ENCODE peak calls at places on chromosomes 6 and 20, in four cellular contexts. T, H, Q and K are unnamed samples.

GRCh38 chr6:166910601-166911000 is 45.7 kb downstream of the RNASET2 start:
- DNase-seq in T (no peak), H (peak), Q (peak), K (no peak)

GRCh38 chr6:40852667-40853383 is 186.2 kb downstream of the UNC5CL start:
- DNase-seq in T (no peak), H (peak), Q (no peak), K (peak)

GRCh38 chr20:33392016-33392415 is 9.3 kb downstream of the CDK5RAP1 start:
- DNase-seq in T (no peak), H (no peak), Q (peak), K (no peak)

GRCh38 chr20:35791823-35792222 is 20.0 kb downstream of the PHF20 start:
- DNase-seq in T (no peak), H (no peak), Q (peak), K (no peak)

GRCh38 chr20:13922241-13922640 is 68.2 kb downstream of the SEL1L2 start:
- DNase-seq in T (no peak), H (no peak), Q (no peak), K (no peak)

GRCh38 chr6:52390361-52390727 is 28.4 kb downstream of the PAQR8 start:
- DNase-seq in T (peak), H (peak), Q (peak), K (peak)

GRCh38 chr20:62048346-62048761 is 17.3 kb downstream of the TAF4 start:
- DNase-seq in T (no peak), H (no peak), Q (no peak), K (no peak)

GRCh38 chr6:53906842-53907241 is 112.0 kb downstream of the LRRC1 start:
- DNase-seq in T (no peak), H (no peak), Q (peak), K (no peak)

GRCh38 chr20:61271273-61272221 is 19.5 kb downstream of the CDH4 start:
- DNase-seq in T (no peak), H (no peak), Q (no peak), K (no peak)

GRCh38 chr6:36662380-36662779 is 16.1 kb upstream of the CDKN1A start:
- DNase-seq in T (no peak), H (no peak), Q (no peak), K (no peak)

GRCh38 chr6:28838289-28838633 is 85.5 kb downstream of the TRIM27 start:
- DNase-seq in T (peak), H (peak), Q (peak), K (peak)
- H3K9ac ChIP-seq in T (no peak), H (peak), Q (no peak), K (peak)

GRCh38 chr6:90295854-90296345 is 743 bp downstream of the BACH2 start:
- DNase-seq in T (no peak), H (peak), Q (peak), K (no peak)

GRCh38 chr6:90294989-90295853 is 1.4 kb downstream of the BACH2 start:
- DNase-seq in T (no peak), H (peak), Q (peak), K (no peak)

GRCh38 chr6:90293319-90293937 is 3.2 kb downstream of the BACH2 start:
- DNase-seq in T (no peak), H (no peak), Q (peak), K (no peak)

GRCh38 chr6:90294008-90294511 is 2.6 kb downstream of the BACH2 start:
- DNase-seq in T (no peak), H (no peak), Q (no peak), K (no peak)

GRCh38 chr6:90294614-90294988 is 2.0 kb downstream of the BACH2 start:
- DNase-seq in T (no peak), H (no peak), Q (no peak), K (no peak)
- TF ChIP-seq BHLHE40 in T (no peak), H (no peak), Q (no peak), K (no peak)

DNA sequence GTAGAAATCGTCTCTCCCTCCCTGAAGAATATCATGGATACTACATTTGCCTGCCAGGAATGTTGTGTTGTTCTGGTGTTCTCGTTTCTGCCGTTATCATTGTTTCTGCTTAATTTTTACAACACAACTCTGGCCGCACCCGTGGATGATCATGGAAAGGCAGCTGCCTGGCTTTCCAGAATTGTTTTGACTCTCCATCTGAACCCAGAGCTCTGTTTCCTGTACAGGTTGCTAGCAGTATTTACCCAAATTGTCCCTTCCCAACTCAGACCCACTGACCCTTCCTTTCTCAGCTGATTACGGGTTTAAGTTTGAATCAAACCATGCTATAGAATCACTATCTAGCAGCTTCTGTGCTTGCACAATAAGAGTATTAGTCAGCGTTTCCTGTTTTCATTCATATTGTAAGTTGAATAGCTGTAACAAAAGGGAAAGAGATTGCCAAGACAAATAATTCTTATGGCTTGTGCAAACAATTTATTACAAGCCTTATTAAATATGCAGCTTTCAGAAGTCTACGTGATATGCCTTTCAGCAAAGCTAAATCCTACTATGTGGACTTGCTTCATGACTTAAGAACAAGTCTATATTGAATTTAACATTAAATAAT is 139.0 kb downstream of the MTHFD1L start:
- DNase-seq in T (no peak), H (no peak), Q (peak), K (peak)
- H3K9ac ChIP-seq in T (no peak), H (no peak), Q (peak), K (no peak)

DNA sequence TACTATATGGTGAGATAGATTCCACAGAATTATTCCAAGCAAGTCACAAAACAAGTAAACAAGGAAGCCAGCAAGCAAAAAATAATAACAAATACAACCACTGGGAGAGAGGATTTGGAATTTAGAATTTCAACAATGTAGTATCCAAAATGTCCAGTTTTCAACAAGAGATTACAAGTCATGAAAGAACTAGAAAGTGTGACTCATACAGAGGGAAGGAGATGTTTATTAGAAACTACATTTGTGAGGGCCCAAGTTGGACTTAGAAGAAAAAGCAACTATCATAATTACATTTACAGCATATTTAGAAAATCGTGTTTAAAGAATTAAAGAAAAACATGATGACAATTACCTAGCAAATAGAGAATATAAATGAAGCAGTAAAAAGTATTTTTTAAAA is 494.6 kb upstream of the ID4 start:
- DNase-seq in T (no peak), H (no peak), Q (no peak), K (no peak)
- TF ChIP-seq BHLHE40 in T (no peak), H (no peak), Q (no peak), K (no peak)

GRCh38 chr6:31952140-31952805 is 6.4 kb downstream of the CFB start:
- DNase-seq in T (no peak), H (peak), Q (peak), K (peak)

GRCh38 chr6:31956796-31957195 is 2.0 kb downstream of the NELFE start:
- DNase-seq in T (no peak), H (no peak), Q (no peak), K (no peak)

GRCh38 chr6:31949926-31950548 is 4.1 kb downstream of the CFB start:
- DNase-seq in T (no peak), H (no peak), Q (no peak), K (no peak)

GRCh38 chr6:31954511-31954910 is 4.3 kb downstream of the NELFE start:
- DNase-seq in T (no peak), H (no peak), Q (no peak), K (no peak)

GRCh38 chr6:31952890-31953289 is 5.9 kb downstream of the NELFE start:
- DNase-seq in T (no peak), H (no peak), Q (no peak), K (no peak)
- H3K9ac ChIP-seq in T (no peak), H (peak), Q (no peak), K (no peak)

GRCh38 chr6:113445201-113445600 is 411.9 kb upstream of the MARCKS start:
- DNase-seq in T (no peak), H (no peak), Q (no peak), K (no peak)

GRCh38 chr6:113449051-113449450 is 408.1 kb upstream of the MARCKS start:
- DNase-seq in T (no peak), H (no peak), Q (peak), K (no peak)

GRCh38 chr6:113451030-113451429 is 406.1 kb upstream of the MARCKS start:
- DNase-seq in T (no peak), H (no peak), Q (no peak), K (no peak)

GRCh38 chr6:113450061-113450465 is 407.1 kb upstream of the MARCKS start:
- DNase-seq in T (no peak), H (no peak), Q (peak), K (peak)

GRCh38 chr6:113447088-113447831 is 409.9 kb upstream of the MARCKS start:
- DNase-seq in T (no peak), H (no peak), Q (peak), K (no peak)
- TF ChIP-seq BHLHE40 in T (no peak), H (peak), Q (peak), K (peak)